ENCODE peak calls at places on chromosomes 4 and X, in seven cellular contexts. C is IMR-90, X is fibroblast of villous mesenchyme, R is HFF-Myc, N is osteocyte, K is endothelial cell of umbilical vein, W is endothelial cell. H is an unnamed sample.

GRCh38 chr4:41933997-41934812 is 1.0 kb upstream of the TMEM33 start:
- DNase-seq in C (no peak), X (peak; percentile 85), R (no peak), N (no peak), K (no peak), W (no peak), H (no peak)

GRCh38 chrX:2665387-2666304 is 25.4 kb upstream of the CD99 start:
- DNase-seq in C (no peak), X (no peak), R (no peak), N (no peak), K (no peak), W (no peak), H (no peak)

GRCh38 chr4:38694330-38694729 is 30.3 kb downstream of the KLF3 start:
- DNase-seq in C (no peak), X (no peak), R (no peak), N (no peak), K (no peak), W (no peak), H (no peak)

GRCh38 chr4:93764647-93765246 is 63.8 kb upstream of the ATOH1 start:
- DNase-seq in C (peak; percentile 44), X (peak; percentile 42), R (peak; percentile 4), N (no peak), K (peak; percentile 56), W (peak; percentile 21), H (peak; percentile 67)

GRCh38 chr4:188396037-188396436 is 256.8 kb downstream of the TRIML1 start:
- DNase-seq in C (peak; percentile 67), X (no peak), R (no peak), N (no peak), K (no peak), W (no peak), H (no peak)

GRCh38 chr4:6910340-6910959 is 824 bp downstream of the TBC1D14 start:
- DNase-seq in C (no peak), X (no peak), R (no peak), N (no peak), K (no peak), W (no peak), H (no peak)

GRCh38 chr4:164136181-164136616 is 617.7 kb upstream of the SMIM31 start:
- DNase-seq in C (peak; percentile 1), X (no peak), R (no peak), N (no peak), K (no peak), W (no peak), H (peak; percentile 30)

GRCh38 chr4:145954924-145955339 is 16.3 kb upstream of the ZNF827 start:
- DNase-seq in C (peak; percentile 96), X (peak; percentile 91), R (peak; percentile 91), N (no peak), K (peak; percentile 70), W (no peak), H (peak; percentile 95)

GRCh38 chrX:26649534-26649933 is 433.6 kb downstream of the MAGEB5 start:
- DNase-seq in C (peak; percentile 27), X (peak; percentile 6), R (no peak), N (no peak), K (no peak), W (no peak), H (peak; percentile 41)

GRCh38 chr4:93002240-93002639 is 698.5 kb downstream of the GRID2 start:
- DNase-seq in C (no peak), X (no peak), R (no peak), N (no peak), K (no peak), W (no peak), H (no peak)

DNA sequence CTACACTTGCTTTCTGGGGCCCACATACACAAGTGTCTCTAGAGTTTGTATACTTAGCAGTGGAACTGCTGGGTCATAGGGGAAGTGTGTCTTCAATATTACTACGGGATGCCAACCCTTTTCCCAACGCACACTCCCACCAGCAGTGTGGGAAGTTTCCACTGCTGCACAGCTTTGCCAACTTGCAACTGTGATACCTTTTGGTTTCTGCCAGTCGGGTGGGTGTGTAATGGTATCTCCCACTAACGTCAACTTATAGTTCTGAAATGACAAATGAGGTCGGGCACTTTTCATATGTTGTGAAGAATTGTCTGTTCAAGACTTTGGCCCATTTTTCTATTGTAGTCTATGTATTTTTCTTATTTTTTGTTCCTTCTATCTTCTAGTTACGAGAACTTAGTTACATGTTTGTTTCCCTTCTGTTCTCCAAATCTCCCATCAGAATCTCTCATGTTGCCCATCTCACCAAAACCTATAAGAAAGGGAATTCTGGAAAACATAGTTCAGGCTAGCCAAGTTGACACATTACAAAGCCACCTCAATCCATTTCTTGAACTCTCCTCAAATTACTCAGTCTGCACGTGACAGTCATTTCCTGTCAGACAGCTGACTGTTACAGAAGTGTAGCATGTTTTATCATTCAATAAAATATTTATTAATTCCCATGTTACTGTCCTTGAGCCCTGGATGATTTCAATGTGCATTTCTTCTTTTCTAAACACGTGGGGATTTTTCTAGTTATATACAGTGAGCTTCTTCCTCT is 30.7 kb downstream of the PNMA6E start:
- DNase-seq in C (peak; percentile 4), X (peak; percentile 9), R (no peak), N (no peak), K (peak; percentile 1), W (no peak), H (peak; percentile 34)
- TF ChIP-seq CTCF in C (no peak), X (no peak), R (no peak), N (no peak), K (no peak), W (no peak), H (no peak)

DNA sequence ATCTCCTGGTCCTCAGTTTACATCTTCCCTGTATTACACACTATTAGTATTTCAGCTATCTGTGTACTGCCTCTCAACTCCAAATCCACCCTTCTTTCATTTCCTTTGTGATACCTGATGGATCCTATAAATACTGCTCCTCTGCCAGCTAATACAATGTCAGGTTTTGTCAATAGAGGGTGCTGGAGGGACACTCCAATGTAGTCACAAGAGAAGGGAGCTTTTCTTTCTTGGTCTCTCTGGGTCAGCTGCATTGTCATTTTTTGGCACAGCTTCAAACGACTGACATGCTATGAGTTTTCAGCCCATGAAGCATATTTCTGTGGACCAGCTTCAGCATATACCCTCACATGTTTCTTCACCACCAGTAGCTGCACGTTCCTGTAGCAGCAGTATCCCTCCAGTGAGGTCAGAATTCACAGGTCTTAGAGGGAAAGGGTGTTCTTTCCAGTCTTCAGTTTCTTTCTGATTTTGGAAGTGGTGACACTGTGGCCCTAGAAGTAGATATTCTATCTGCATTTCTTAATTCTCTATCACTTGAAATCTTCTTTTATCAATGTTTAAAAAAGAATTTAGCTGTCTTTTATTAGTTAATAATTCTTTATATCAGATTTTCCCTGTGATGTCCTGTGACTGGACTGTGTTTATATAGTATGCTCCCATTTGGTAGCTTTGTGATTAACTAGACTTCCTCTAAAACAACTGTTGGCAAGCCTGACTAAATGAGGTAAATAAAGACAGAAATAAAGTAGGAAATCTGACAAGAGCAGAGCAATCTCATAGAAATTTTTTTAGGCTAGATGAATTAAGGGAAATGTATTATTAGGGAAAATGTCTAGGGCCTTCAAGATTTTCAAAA is 60.6 kb downstream of the GABRA2 start:
- DNase-seq in C (peak; percentile 61), X (peak; percentile 24), R (no peak), N (no peak), K (no peak), W (peak; percentile 18), H (peak; percentile 79)
- TF ChIP-seq CTCF in C (peak; percentile 60), X (peak; percentile 53), R (no peak), N (peak; percentile 32), K (no peak), W (no peak), H (peak; percentile 71)

DNA sequence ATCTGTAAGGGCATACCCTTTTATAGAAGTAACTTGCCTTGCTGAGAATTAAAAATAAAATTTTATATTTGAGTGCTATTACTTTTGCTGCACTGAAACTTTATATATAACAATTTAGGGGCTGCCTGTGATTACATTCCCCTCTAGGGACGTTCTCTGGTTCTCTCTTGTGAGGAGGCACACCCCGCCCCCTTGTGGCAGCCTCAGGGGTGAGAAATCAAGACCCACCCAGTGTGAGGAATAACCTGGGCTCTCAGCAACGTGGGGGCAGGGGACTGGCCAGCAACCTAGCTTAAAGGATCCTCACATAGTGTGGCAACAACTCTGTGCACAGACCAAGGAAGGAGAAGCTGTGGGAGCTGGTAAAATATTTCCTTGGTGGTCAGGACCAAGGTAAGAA is 43.7 kb downstream of the MAGEA9 start:
- DNase-seq in C (no peak), X (peak; percentile 1), R (no peak), N (no peak), K (peak; percentile 1), W (peak; percentile 41), H (peak; percentile 24)
- TF ChIP-seq CTCF in C (peak; percentile 20), X (peak; percentile 36), R (peak; percentile 42), N (peak; percentile 18), K (peak; percentile 23), W (no peak), H (peak; percentile 50)

GRCh38 chr4:151291485-151291884 is 14.5 kb downstream of the PRSS48 start:
- DNase-seq in C (no peak), X (peak; percentile 17), R (no peak), N (no peak), K (no peak), W (no peak), H (no peak)

GRCh38 chr4:151292038-151292437 is 15.1 kb downstream of the PRSS48 start:
- DNase-seq in C (no peak), X (no peak), R (no peak), N (no peak), K (no peak), W (no peak), H (no peak)

GRCh38 chr4:151284534-151285245 is 7.7 kb downstream of the PRSS48 start:
- DNase-seq in C (no peak), X (no peak), R (no peak), N (no peak), K (peak; percentile 87), W (no peak), H (no peak)

DNA sequence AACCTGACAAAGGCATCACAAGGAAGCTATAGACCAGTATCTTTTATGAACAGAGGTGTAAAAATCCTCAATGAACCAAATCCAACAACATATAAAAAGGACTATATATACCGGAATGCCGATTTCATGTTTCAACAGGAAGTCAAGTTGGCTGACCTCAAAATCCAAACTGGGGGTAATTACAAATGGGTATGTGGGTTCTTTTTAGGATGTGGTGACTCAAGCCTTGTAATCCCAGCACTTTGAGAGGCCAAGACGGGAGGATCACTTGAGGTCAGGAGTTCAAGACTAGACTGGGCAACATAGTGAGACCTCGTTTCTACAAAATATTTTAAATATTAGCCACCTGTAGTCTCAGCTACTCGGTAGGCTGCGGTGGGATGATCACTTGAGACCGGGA is 10.4 kb downstream of the PRSS48 start:
- DNase-seq in C (no peak), X (no peak), R (no peak), N (no peak), K (peak; percentile 24), W (no peak), H (no peak)
- TF ChIP-seq CTCF in C (no peak), X (no peak), R (no peak), N (no peak), K (no peak), W (no peak), H (no peak)

GRCh38 chrX:138298268-138298667 is 413.2 kb downstream of the FGF13 start:
- DNase-seq in C (no peak), X (no peak), R (no peak), N (no peak), K (no peak), W (no peak), H (no peak)
- TF ChIP-seq CTCF in C (no peak), X (no peak), R (no peak), N (no peak), K (no peak), W (no peak), H (no peak)